ENCODE peak calls at places on chromosomes 13 and 19, in six cellular contexts. One of them, this sample, is unnamed.

GRCh38 chr13:42047561-42048322 is 706 bp upstream of the DGKH start:
- DNase-seq in CD4-positive, alpha-beta T cell: no peak
- DNase-seq in cardiac fibroblast: peak
- DNase-seq in upper lobe of right lung: peak
- DNase-seq in mesothelial cell of epicardium: no peak
- DNase-seq in kidney epithelial cell: no peak
- DNase-seq in this sample: no peak

GRCh38 chr13:20702530-20702929 is 969 bp upstream of the IL17D start:
- DNase-seq in CD4-positive, alpha-beta T cell: no peak
- DNase-seq in cardiac fibroblast: no peak
- DNase-seq in upper lobe of right lung: no peak
- DNase-seq in mesothelial cell of epicardium: no peak
- DNase-seq in kidney epithelial cell: no peak
- DNase-seq in this sample: no peak

GRCh38 chr19:15508035-15508710 is at the start of gene CYP4F22:
- DNase-seq in CD4-positive, alpha-beta T cell: no peak
- DNase-seq in cardiac fibroblast: no peak
- DNase-seq in upper lobe of right lung: no peak
- DNase-seq in mesothelial cell of epicardium: no peak
- DNase-seq in kidney epithelial cell: no peak
- DNase-seq in this sample: peak

GRCh38 chr13:38690231-38690630 is 3.4 kb downstream of the FREM2 start:
- DNase-seq in CD4-positive, alpha-beta T cell: no peak
- DNase-seq in cardiac fibroblast: no peak
- DNase-seq in upper lobe of right lung: no peak
- DNase-seq in mesothelial cell of epicardium: no peak
- DNase-seq in kidney epithelial cell: no peak
- DNase-seq in this sample: no peak

GRCh38 chr13:90276208-90276607 is 1071.3 kb upstream of the MIR17HG start:
- DNase-seq in CD4-positive, alpha-beta T cell: no peak
- DNase-seq in cardiac fibroblast: no peak
- DNase-seq in upper lobe of right lung: no peak
- DNase-seq in mesothelial cell of epicardium: no peak
- DNase-seq in kidney epithelial cell: no peak
- DNase-seq in this sample: no peak

GRCh38 chr19:46082728-46083050 is 41.8 kb downstream of the IGFL3 start:
- DNase-seq in CD4-positive, alpha-beta T cell: no peak
- DNase-seq in cardiac fibroblast: peak
- DNase-seq in upper lobe of right lung: no peak
- DNase-seq in mesothelial cell of epicardium: no peak
- DNase-seq in kidney epithelial cell: no peak
- DNase-seq in this sample: no peak

GRCh38 chr13:90683711-90684131 is 663.8 kb upstream of the MIR17HG start:
- DNase-seq in CD4-positive, alpha-beta T cell: no peak
- DNase-seq in cardiac fibroblast: peak
- DNase-seq in upper lobe of right lung: no peak
- DNase-seq in mesothelial cell of epicardium: no peak
- DNase-seq in kidney epithelial cell: no peak
- DNase-seq in this sample: no peak

GRCh38 chr13:49497272-49497671 is 1.5 kb downstream of the PHF11 start:
- DNase-seq in CD4-positive, alpha-beta T cell: no peak
- DNase-seq in cardiac fibroblast: no peak
- DNase-seq in upper lobe of right lung: no peak
- DNase-seq in mesothelial cell of epicardium: no peak
- DNase-seq in kidney epithelial cell: no peak
- DNase-seq in this sample: no peak

GRCh38 chr19:35309481-35310279 is 17.7 kb downstream of the MAG start:
- DNase-seq in CD4-positive, alpha-beta T cell: no peak
- DNase-seq in cardiac fibroblast: peak
- DNase-seq in upper lobe of right lung: no peak
- DNase-seq in mesothelial cell of epicardium: peak
- DNase-seq in kidney epithelial cell: peak
- DNase-seq in this sample: no peak

GRCh38 chr13:94829201-94829600 is 116.9 kb upstream of the SOX21 start:
- DNase-seq in CD4-positive, alpha-beta T cell: no peak
- DNase-seq in cardiac fibroblast: no peak
- DNase-seq in upper lobe of right lung: no peak
- DNase-seq in mesothelial cell of epicardium: no peak
- DNase-seq in kidney epithelial cell: no peak
- DNase-seq in this sample: no peak

GRCh38 chr19:58544591-58545285 is 874 bp downstream of the TRIM28 start:
- DNase-seq in CD4-positive, alpha-beta T cell: peak
- DNase-seq in cardiac fibroblast: peak
- DNase-seq in upper lobe of right lung: peak
- DNase-seq in mesothelial cell of epicardium: peak
- DNase-seq in kidney epithelial cell: no peak
- DNase-seq in this sample: no peak

GRCh38 chr13:72643339-72643989 is 84.0 kb downstream of the MZT1 start:
- DNase-seq in CD4-positive, alpha-beta T cell: peak
- DNase-seq in cardiac fibroblast: peak
- DNase-seq in upper lobe of right lung: no peak
- DNase-seq in mesothelial cell of epicardium: no peak
- DNase-seq in kidney epithelial cell: no peak
- DNase-seq in this sample: peak

GRCh38 chr19:48443262-48443661 is 2.5 kb upstream of the GRWD1 start:
- DNase-seq in CD4-positive, alpha-beta T cell: no peak
- DNase-seq in cardiac fibroblast: no peak
- DNase-seq in upper lobe of right lung: no peak
- DNase-seq in mesothelial cell of epicardium: no peak
- DNase-seq in kidney epithelial cell: no peak
- DNase-seq in this sample: no peak

GRCh38 chr13:67235265-67235664 is 5.1 kb upstream of the PCDH9 start:
- DNase-seq in CD4-positive, alpha-beta T cell: no peak
- DNase-seq in cardiac fibroblast: no peak
- DNase-seq in upper lobe of right lung: no peak
- DNase-seq in mesothelial cell of epicardium: no peak
- DNase-seq in kidney epithelial cell: no peak
- DNase-seq in this sample: no peak

GRCh38 chr13:50747939-50748338 is 95.6 kb downstream of the DLEU7 start:
- DNase-seq in CD4-positive, alpha-beta T cell: no peak
- DNase-seq in cardiac fibroblast: no peak
- DNase-seq in upper lobe of right lung: no peak
- DNase-seq in mesothelial cell of epicardium: no peak
- DNase-seq in kidney epithelial cell: no peak
- DNase-seq in this sample: no peak

GRCh38 chr19:15195381-15195964 is 5.3 kb downstream of the NOTCH3 start:
- DNase-seq in CD4-positive, alpha-beta T cell: no peak
- DNase-seq in cardiac fibroblast: peak
- DNase-seq in upper lobe of right lung: peak
- DNase-seq in mesothelial cell of epicardium: peak
- DNase-seq in kidney epithelial cell: peak
- DNase-seq in this sample: no peak

GRCh38 chr19:35155441-35155840 is 906 bp downstream of the FXYD5 start:
- DNase-seq in CD4-positive, alpha-beta T cell: no peak
- DNase-seq in cardiac fibroblast: no peak
- DNase-seq in upper lobe of right lung: no peak
- DNase-seq in mesothelial cell of epicardium: no peak
- DNase-seq in kidney epithelial cell: no peak
- DNase-seq in this sample: peak

GRCh38 chr13:31408927-31409326 is 209.2 kb downstream of the B3GLCT start:
- DNase-seq in CD4-positive, alpha-beta T cell: no peak
- DNase-seq in cardiac fibroblast: no peak
- DNase-seq in upper lobe of right lung: no peak
- DNase-seq in mesothelial cell of epicardium: no peak
- DNase-seq in kidney epithelial cell: no peak
- DNase-seq in this sample: no peak

GRCh38 chr13:20942938-20943518 is 40.5 kb upstream of the XPO4 start:
- DNase-seq in CD4-positive, alpha-beta T cell: no peak
- DNase-seq in cardiac fibroblast: no peak
- DNase-seq in upper lobe of right lung: no peak
- DNase-seq in mesothelial cell of epicardium: no peak
- DNase-seq in kidney epithelial cell: no peak
- DNase-seq in this sample: no peak

GRCh38 chr13:50731400-50731799 is 112.1 kb downstream of the DLEU7 start:
- DNase-seq in CD4-positive, alpha-beta T cell: no peak
- DNase-seq in cardiac fibroblast: peak
- DNase-seq in upper lobe of right lung: no peak
- DNase-seq in mesothelial cell of epicardium: no peak
- DNase-seq in kidney epithelial cell: peak
- DNase-seq in this sample: no peak

GRCh38 chr19:536031-536880 is 4.7 kb downstream of the CDC34 start:
- DNase-seq in CD4-positive, alpha-beta T cell: no peak
- DNase-seq in cardiac fibroblast: no peak
- DNase-seq in upper lobe of right lung: no peak
- DNase-seq in mesothelial cell of epicardium: peak
- DNase-seq in kidney epithelial cell: no peak
- DNase-seq in this sample: no peak

GRCh38 chr19:15618321-15618720 is 3.3 kb downstream of the CYP4F8 start:
- DNase-seq in CD4-positive, alpha-beta T cell: no peak
- DNase-seq in cardiac fibroblast: no peak
- DNase-seq in upper lobe of right lung: no peak
- DNase-seq in mesothelial cell of epicardium: no peak
- DNase-seq in kidney epithelial cell: no peak
- DNase-seq in this sample: no peak

GRCh38 chr19:8302357-8302691 is 5.8 kb downstream of the CD320 start:
- DNase-seq in CD4-positive, alpha-beta T cell: no peak
- DNase-seq in cardiac fibroblast: peak
- DNase-seq in upper lobe of right lung: peak
- DNase-seq in mesothelial cell of epicardium: no peak
- DNase-seq in kidney epithelial cell: no peak
- DNase-seq in this sample: peak

GRCh38 chr19:1465191-1466016 is 13.6 kb downstream of the C19orf25 start:
- DNase-seq in CD4-positive, alpha-beta T cell: no peak
- DNase-seq in cardiac fibroblast: peak
- DNase-seq in upper lobe of right lung: no peak
- DNase-seq in mesothelial cell of epicardium: no peak
- DNase-seq in kidney epithelial cell: no peak
- DNase-seq in this sample: no peak

GRCh38 chr19:38932425-38933179 is 1.9 kb downstream of the MRPS12 start:
- DNase-seq in CD4-positive, alpha-beta T cell: no peak
- DNase-seq in cardiac fibroblast: peak
- DNase-seq in upper lobe of right lung: no peak
- DNase-seq in mesothelial cell of epicardium: no peak
- DNase-seq in kidney epithelial cell: peak
- DNase-seq in this sample: no peak
- TF ChIP-seq CTCF in CD4-positive, alpha-beta T cell: peak
- TF ChIP-seq CTCF in cardiac fibroblast: peak
- TF ChIP-seq CTCF in upper lobe of right lung: peak
- TF ChIP-seq CTCF in mesothelial cell of epicardium: no peak
- TF ChIP-seq CTCF in kidney epithelial cell: peak
- TF ChIP-seq CTCF in this sample: peak

GRCh38 chr13:86464193-86464592 is 665.0 kb upstream of the SLITRK6 start:
- DNase-seq in CD4-positive, alpha-beta T cell: no peak
- DNase-seq in cardiac fibroblast: no peak
- DNase-seq in upper lobe of right lung: no peak
- DNase-seq in mesothelial cell of epicardium: no peak
- DNase-seq in kidney epithelial cell: no peak
- DNase-seq in this sample: no peak
- TF ChIP-seq CTCF in CD4-positive, alpha-beta T cell: no peak
- TF ChIP-seq CTCF in cardiac fibroblast: no peak
- TF ChIP-seq CTCF in upper lobe of right lung: no peak
- TF ChIP-seq CTCF in mesothelial cell of epicardium: no peak
- TF ChIP-seq CTCF in kidney epithelial cell: peak
- TF ChIP-seq CTCF in this sample: no peak

DNA sequence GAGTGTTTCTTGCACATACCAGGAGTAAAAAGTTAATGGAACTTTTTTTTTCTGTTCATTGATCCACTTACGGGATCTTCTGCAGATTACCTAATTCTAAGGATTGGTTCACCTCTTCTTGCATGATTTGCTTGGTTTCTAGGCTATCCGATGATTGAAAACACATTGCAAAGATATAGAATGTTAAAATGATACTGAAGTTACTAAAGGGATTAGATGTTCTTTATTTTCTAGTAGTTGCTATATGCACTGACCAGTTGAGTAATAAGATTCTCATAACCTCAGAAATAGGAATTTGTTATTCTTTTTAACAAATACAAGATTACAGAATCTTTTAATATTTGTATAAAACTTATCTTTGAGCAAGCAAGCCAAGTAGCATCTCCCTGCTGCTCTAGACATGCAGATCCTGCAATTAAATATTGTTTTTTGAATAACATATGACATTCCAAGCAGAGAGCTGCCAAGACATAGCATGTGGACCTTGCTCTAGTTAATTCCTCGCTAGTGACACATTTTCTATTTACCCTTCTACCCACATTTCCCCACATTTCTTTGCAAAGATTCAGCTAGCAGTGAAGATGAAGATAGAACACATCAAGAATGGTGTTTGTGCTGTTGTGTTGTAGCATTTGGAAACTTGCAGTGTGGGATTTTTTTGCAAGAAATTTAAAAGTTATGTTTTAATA is 51.7 kb upstream of the RNF113B start:
- DNase-seq in CD4-positive, alpha-beta T cell: no peak
- DNase-seq in cardiac fibroblast: no peak
- DNase-seq in upper lobe of right lung: no peak
- DNase-seq in mesothelial cell of epicardium: no peak
- DNase-seq in kidney epithelial cell: no peak
- DNase-seq in this sample: no peak
- TF ChIP-seq CTCF in CD4-positive, alpha-beta T cell: no peak
- TF ChIP-seq CTCF in cardiac fibroblast: no peak
- TF ChIP-seq CTCF in upper lobe of right lung: no peak
- TF ChIP-seq CTCF in mesothelial cell of epicardium: no peak
- TF ChIP-seq CTCF in kidney epithelial cell: no peak
- TF ChIP-seq CTCF in this sample: no peak

DNA sequence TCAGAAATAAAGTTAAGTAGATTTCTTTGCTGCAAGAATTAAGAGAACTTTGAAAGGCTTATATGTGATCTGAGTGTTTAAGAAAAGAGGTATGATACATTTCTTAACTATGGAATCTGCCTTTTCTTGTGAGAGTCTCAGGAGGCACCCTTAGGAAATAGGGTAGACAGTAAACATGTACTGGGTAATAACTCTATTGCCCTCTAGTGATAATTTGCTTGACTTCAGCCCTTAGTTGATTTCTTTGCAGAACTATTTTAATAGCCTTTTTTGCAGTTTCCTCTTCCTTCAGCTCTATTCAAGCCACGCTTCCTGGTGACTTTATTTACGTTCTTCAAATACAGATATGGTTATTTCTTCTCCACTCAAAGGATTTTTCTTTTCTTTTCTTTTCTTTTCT is 37.0 kb upstream of the CCNA1 start:
- DNase-seq in CD4-positive, alpha-beta T cell: no peak
- DNase-seq in cardiac fibroblast: peak
- DNase-seq in upper lobe of right lung: no peak
- DNase-seq in mesothelial cell of epicardium: no peak
- DNase-seq in kidney epithelial cell: no peak
- DNase-seq in this sample: no peak
- TF ChIP-seq CTCF in CD4-positive, alpha-beta T cell: no peak
- TF ChIP-seq CTCF in cardiac fibroblast: peak
- TF ChIP-seq CTCF in upper lobe of right lung: peak
- TF ChIP-seq CTCF in mesothelial cell of epicardium: peak
- TF ChIP-seq CTCF in kidney epithelial cell: peak
- TF ChIP-seq CTCF in this sample: no peak